ENCODE peak calls at places on chromosomes 16 and 17, in ten cellular contexts. M is foreskin fibroblast, O is OCI-M1, C is A549, N is ACHN, X is H7, R is nephron progenitor cell, T is neural crest cell, Y is dorsolateral prefrontal cortex, D is GDM1. W is an unnamed sample.

GRCh38 chr17:39863918-39864746 is at the start of gene IKZF3:
- DNase-seq in M (peak; percentile 11), O (peak; percentile 90), C (peak; percentile 64), N (peak; percentile 46), X (peak; percentile 89), R (peak; percentile 77), T (peak; percentile 49), Y (no peak), D (peak; percentile 15), W (peak; percentile 86)

GRCh38 chr17:60258313-60258712 is 108.5 kb downstream of the CA4 start:
- DNase-seq in M (no peak), O (no peak), C (no peak), N (no peak), X (no peak), R (no peak), T (no peak), Y (no peak), D (no peak), W (no peak)

GRCh38 chr17:17394494-17394893 is 82.3 kb upstream of the MED9 start:
- DNase-seq in M (no peak), O (no peak), C (no peak), N (no peak), X (no peak), R (no peak), T (no peak), Y (no peak), D (no peak), W (no peak)

GRCh38 chr16:82751020-82751419 is 124.3 kb downstream of the CDH13 start:
- DNase-seq in M (no peak), O (no peak), C (no peak), N (no peak), X (no peak), R (no peak), T (no peak), Y (no peak), D (no peak), W (no peak)

GRCh38 chr16:80804061-80804450 is 342 bp downstream of the CDYL2 start:
- DNase-seq in M (peak; percentile 65), O (no peak), C (no peak), N (peak; percentile 59), X (peak; percentile 75), R (no peak), T (peak; percentile 48), Y (peak; percentile 63), D (no peak), W (peak; percentile 82)

GRCh38 chr17:18009609-18010420 is 29.2 kb downstream of the ATPAF2 start:
- DNase-seq in M (no peak), O (no peak), C (no peak), N (no peak), X (no peak), R (no peak), T (no peak), Y (no peak), D (no peak), W (peak; percentile 53)

GRCh38 chr16:2527071-2527783 is 4.0 kb downstream of the CEMP1 start:
- DNase-seq in M (no peak), O (no peak), C (no peak), N (no peak), X (no peak), R (no peak), T (no peak), Y (no peak), D (no peak), W (peak; percentile 53)

GRCh38 chr17:39222151-39222550 is 3.6 kb downstream of the STAC2 start:
- DNase-seq in M (no peak), O (no peak), C (no peak), N (no peak), X (peak; percentile 29), R (no peak), T (no peak), Y (no peak), D (no peak), W (no peak)

GRCh38 chr17:19334331-19334730 is 28.2 kb downstream of the B9D1 start:
- DNase-seq in M (no peak), O (no peak), C (no peak), N (no peak), X (no peak), R (no peak), T (no peak), Y (no peak), D (no peak), W (no peak)

GRCh38 chr17:27559996-27560481 is 70.9 kb upstream of the LGALS9 start:
- DNase-seq in M (peak; percentile 63), O (no peak), C (no peak), N (peak; percentile 73), X (no peak), R (no peak), T (no peak), Y (no peak), D (no peak), W (peak; percentile 91)

GRCh38 chr17:39868554-39868942 is 546 bp downstream of the ZPBP2 start:
- DNase-seq in M (no peak), O (no peak), C (no peak), N (no peak), X (no peak), R (no peak), T (no peak), Y (no peak), D (no peak), W (no peak)

GRCh38 chr17:2995362-2995761 is 68.0 kb downstream of the OR1D5 start:
- DNase-seq in M (no peak), O (no peak), C (no peak), N (no peak), X (no peak), R (peak; percentile 30), T (no peak), Y (peak; percentile 14), D (no peak), W (no peak)

GRCh38 chr16:67966549-67967182 is 1.8 kb downstream of the SLC12A4 start:
- DNase-seq in M (peak; percentile 33), O (peak; percentile 16), C (no peak), N (peak; percentile 30), X (peak; percentile 82), R (no peak), T (no peak), Y (no peak), D (no peak), W (no peak)

GRCh38 chr17:28912281-28912937 is 9.5 kb upstream of the DHRS13 start:
- DNase-seq in M (no peak), O (peak; percentile 92), C (no peak), N (no peak), X (peak; percentile 57), R (no peak), T (no peak), Y (no peak), D (no peak), W (no peak)

GRCh38 chr17:7418472-7419152 is 1.5 kb upstream of the SPEM1 start:
- DNase-seq in M (no peak), O (no peak), C (no peak), N (no peak), X (peak; percentile 63), R (no peak), T (no peak), Y (no peak), D (no peak), W (no peak)

GRCh38 chr17:82931696-82932060 is 91.9 kb upstream of the ZNF750 start:
- DNase-seq in M (peak; percentile 71), O (no peak), C (no peak), N (no peak), X (no peak), R (no peak), T (no peak), Y (peak; percentile 88), D (no peak), W (peak; percentile 80)

GRCh38 chr16:52562770-52563169 is 15.8 kb upstream of the TOX3 start:
- DNase-seq in M (no peak), O (no peak), C (no peak), N (no peak), X (no peak), R (no peak), T (no peak), Y (no peak), D (no peak), W (no peak)

GRCh38 chr16:2751577-2752034 is 832 bp upstream of the SRRM2 start:
- DNase-seq in M (no peak), O (peak; percentile 93), C (peak; percentile 82), N (no peak), X (peak; percentile 97), R (no peak), T (no peak), Y (no peak), D (peak; percentile 78), W (peak; percentile 79)

GRCh38 chr16:83200005-83200779 is 573.4 kb downstream of the CDH13 start:
- DNase-seq in M (no peak), O (peak; percentile 2), C (no peak), N (no peak), X (peak; percentile 18), R (no peak), T (no peak), Y (peak; percentile 51), D (no peak), W (no peak)

GRCh38 chr17:35763767-35764122 is 3.1 kb downstream of the C17orf50 start:
- DNase-seq in M (no peak), O (no peak), C (no peak), N (no peak), X (no peak), R (no peak), T (no peak), Y (no peak), D (no peak), W (no peak)

W was measured in kidney.